ENCODE peak calls at places on chromosome 21, in six cellular contexts. E, X, K, U, W and T are unnamed samples.
A peak's percentile ranks its signal among the peaks of the same experiment; 100 is the strongest.

GRCh38 chr21:41612674-41613250 is 104.8 kb upstream of the TMPRSS2 start:
- DNase-seq in W (peak; percentile 61), K (peak; percentile 60), X (peak; percentile 41), E (peak; percentile 35), U (peak; percentile 39), T (peak; percentile 97)

GRCh38 chr21:15160136-15160535 is 95.3 kb upstream of the NRIP1 start:
- DNase-seq in E (no peak), W (no peak), X (peak; percentile 65), K (no peak), U (no peak), T (no peak)

GRCh38 chr21:20023199-20023598 is 975.0 kb upstream of the NCAM2 start:
- DNase-seq in K (no peak), W (no peak), X (peak; percentile 15), U (no peak), E (no peak), T (no peak)

GRCh38 chr21:29196021-29196663 is 65.7 kb downstream of the MAP3K7CL start:
- DNase-seq in K (peak; percentile 63), W (no peak), X (peak; percentile 70), E (peak; percentile 96), U (peak; percentile 73), T (no peak)

GRCh38 chr21:34801519-34802132 is 132.8 kb downstream of the CLIC6 start:
- DNase-seq in K (no peak), W (no peak), E (peak; percentile 13), X (peak; percentile 43), U (no peak), T (no peak)

GRCh38 chr21:31290765-31291164 is 53.3 kb downstream of the TIAM1 start:
- DNase-seq in W (no peak), K (no peak), E (no peak), X (no peak), U (no peak), T (no peak)

GRCh38 chr21:45109831-45110492 is 35.6 kb downstream of the ADARB1 start:
- DNase-seq in K (no peak), U (peak; percentile 66), X (peak; percentile 33), W (no peak), E (peak; percentile 88), T (peak; percentile 7)

GRCh38 chr21:20272791-20273362 is 725.3 kb upstream of the NCAM2 start:
- DNase-seq in U (no peak), E (peak; percentile 91), X (peak; percentile 56), W (no peak), K (no peak), T (no peak)

GRCh38 chr21:16536661-16537359 is 807.0 kb downstream of the USP25 start:
- DNase-seq in K (peak; percentile 65), E (peak; percentile 81), W (peak; percentile 25), U (no peak), X (no peak), T (no peak)

GRCh38 chr21:40074710-40075109 is 207.5 kb downstream of the PCP4 start:
- DNase-seq in W (no peak), U (no peak), K (no peak), X (no peak), E (no peak), T (no peak)

GRCh38 chr21:35026617-35027557 is 22.2 kb downstream of the RUNX1 start:
- DNase-seq in U (peak; percentile 80), K (peak; percentile 26), W (no peak), X (no peak), E (peak; percentile 99), T (no peak)

GRCh38 chr21:31268090-31268489 is 76.0 kb downstream of the TIAM1 start:
- DNase-seq in E (no peak), U (no peak), X (no peak), K (no peak), W (no peak), T (no peak)

GRCh38 chr21:39016740-39017315 is 166.4 kb downstream of the PSMG1 start:
- DNase-seq in W (no peak), U (no peak), K (peak; percentile 54), X (no peak), E (peak; percentile 86), T (no peak)

GRCh38 chr21:43767980-43768867 is 7.9 kb downstream of the CSTB start:
- DNase-seq in E (peak; percentile 83), K (no peak), X (no peak), U (no peak), W (no peak), T (no peak)

GRCh38 chr21:34313116-34313515 is 50.7 kb upstream of the KCNE2 start:
- DNase-seq in U (no peak), K (no peak), X (peak; percentile 65), E (no peak), W (no peak), T (no peak)

GRCh38 chr21:34352556-34352955 is 11.2 kb upstream of the KCNE2 start:
- DNase-seq in X (no peak), K (no peak), E (no peak), W (no peak), U (no peak), T (no peak)

GRCh38 chr21:33449650-33450049 is 30.1 kb downstream of the TMEM50B start:
- DNase-seq in U (no peak), W (no peak), K (no peak), X (no peak), E (no peak), T (no peak)

GRCh38 chr21:37758997-37759396 is 157.3 kb downstream of the KCNJ6 start:
- DNase-seq in X (peak; percentile 76), E (peak; percentile 26), W (no peak), K (no peak), U (peak; percentile 9), T (peak; percentile 8)

GRCh38 chr21:41328660-41329300 is 12.2 kb downstream of the FAM3B start:
- DNase-seq in U (no peak), E (no peak), W (no peak), K (no peak), X (no peak), T (no peak)

GRCh38 chr21:46093668-46094400 is 4.1 kb upstream of the COL6A2 start:
- DNase-seq in X (no peak), K (no peak), E (no peak), W (no peak), U (no peak), T (no peak)

GRCh38 chr21:25568230-25568629 is 39.1 kb downstream of the MRPL39 start:
- DNase-seq in W (no peak), K (no peak), E (no peak), U (peak; percentile 29), X (no peak), T (no peak)

GRCh38 chr21:39451332-39452206 is at the start of gene SH3BGR:
- DNase-seq in X (peak; percentile 68), K (peak; percentile 75), W (no peak), U (no peak), E (peak; percentile 67), T (no peak)

GRCh38 chr21:25756190-25756932 is 21.6 kb downstream of the GABPA start:
- DNase-seq in X (no peak), W (no peak), U (no peak), K (no peak), E (no peak), T (no peak)

GRCh38 chr21:34647552-34647951 is 21.2 kb upstream of the CLIC6 start:
- DNase-seq in X (peak; percentile 93), K (no peak), U (no peak), E (no peak), W (no peak), T (no peak)

GRCh38 chr21:33924766-33925100 is 9.1 kb upstream of the ATP5PO start:
- DNase-seq in W (no peak), U (no peak), X (peak; percentile 62), E (peak; percentile 33), K (no peak), T (no peak)

GRCh38 chr21:45419162-45419561 is 14.2 kb downstream of the COL18A1 start:
- DNase-seq in K (no peak), E (no peak), U (no peak), W (no peak), X (no peak), T (no peak)

GRCh38 chr21:42653492-42654061 is at the start of gene PDE9A:
- DNase-seq in E (no peak), X (peak; percentile 77), K (no peak), W (no peak), U (peak; percentile 42), T (no peak)

GRCh38 chr21:41671859-41672542 is 94.9 kb downstream of the RIPK4 start:
- DNase-seq in E (no peak), W (no peak), K (no peak), X (no peak), U (no peak), T (no peak)

GRCh38 chr21:42160950-42161225 is 58.1 kb upstream of the ABCG1 start:
- DNase-seq in X (no peak), W (no peak), E (no peak), K (no peak), U (no peak), T (no peak)

GRCh38 chr21:44944596-44944995 is 4.8 kb downstream of the SLX9 start:
- DNase-seq in U (no peak), W (no peak), E (no peak), K (no peak), X (no peak), T (no peak)

GRCh38 chr21:24223625-24224024 is 1383.7 kb downstream of the MRPL39 start:
- DNase-seq in X (no peak), W (no peak), U (no peak), K (no peak), E (peak; percentile 79), T (no peak)

GRCh38 chr21:31261759-31262158 is 82.3 kb downstream of the TIAM1 start:
- DNase-seq in U (no peak), E (no peak), K (no peak), X (no peak), W (no peak), T (no peak)

GRCh38 chr21:34191876-34192275 is 118.5 kb downstream of the MRPS6 start:
- DNase-seq in K (no peak), W (no peak), U (no peak), X (peak; percentile 45), E (no peak), T (no peak)